ENCODE peak calls at places on chromosomes 11 and 22, in nine cellular contexts. V is MM.1S, S is HCT116, E is GM23338, F is PC-3, N is neural progenitor cell, G is OCI-LY7, K is hepatocyte, U is SK-N-SH. X is an unnamed sample.
A peak's percentile ranks its signal among the peaks of the same experiment; 100 is the strongest.

GRCh38 chr22:33922268-33922667 is 2.0 kb upstream of the LARGE1 start:
- DNase-seq in V (peak; percentile 31), S (no peak), E (peak; percentile 78), F (no peak), N (peak; percentile 90), G (peak; percentile 52), K (peak; percentile 70), U (no peak), X (peak; percentile 73)

GRCh38 chr11:14417186-14417585 is 58.2 kb upstream of the RRAS2 start:
- DNase-seq in V (no peak), S (no peak), E (no peak), F (no peak), N (no peak), G (no peak), K (no peak), U (no peak), X (peak; percentile 67)

GRCh38 chr11:113245216-113245615 is 69.2 kb upstream of the TTC12 start:
- DNase-seq in V (no peak), S (no peak), E (no peak), F (no peak), N (no peak), G (no peak), K (no peak), U (no peak), X (no peak)

GRCh38 chr22:30481711-30482110 is 9.9 kb upstream of the SEC14L3 start:
- DNase-seq in V (no peak), S (no peak), E (no peak), F (no peak), N (no peak), G (no peak), K (no peak), U (no peak), X (peak; percentile 81)

GRCh38 chr11:106503901-106504300 is 426.4 kb downstream of the AASDHPPT start:
- DNase-seq in V (no peak), S (no peak), E (no peak), F (no peak), N (no peak), G (no peak), K (peak; percentile 23), U (peak; percentile 7), X (no peak)

GRCh38 chr11:125164422-125165110 is at the start of gene PKNOX2:
- DNase-seq in V (peak; percentile 50), S (peak; percentile 3), E (peak; percentile 91), F (peak; percentile 63), N (peak; percentile 94), G (no peak), K (peak; percentile 91), U (peak; percentile 95), X (peak; percentile 87)

GRCh38 chr11:9073826-9074225 is 17.6 kb downstream of the SCUBE2 start:
- DNase-seq in V (no peak), S (no peak), E (no peak), F (no peak), N (no peak), G (no peak), K (no peak), U (no peak), X (no peak)

GRCh38 chr22:33401291-33401690 is 343.1 kb upstream of the SYN3 start:
- DNase-seq in V (no peak), S (no peak), E (no peak), F (peak; percentile 1), N (no peak), G (no peak), K (no peak), U (no peak), X (peak; percentile 71)

GRCh38 chr22:17479129-17479528 is 84.2 kb upstream of the SLC25A18 start:
- DNase-seq in V (no peak), S (no peak), E (no peak), F (no peak), N (no peak), G (no peak), K (peak; percentile 39), U (no peak), X (no peak)

GRCh38 chr22:17475318-17476212 is 87.7 kb upstream of the SLC25A18 start:
- DNase-seq in V (peak; percentile 33), S (no peak), E (peak; percentile 41), F (no peak), N (peak; percentile 85), G (peak; percentile 14), K (no peak), U (no peak), X (no peak)

GRCh38 chr22:17476838-17477237 is 86.5 kb upstream of the SLC25A18 start:
- DNase-seq in V (no peak), S (no peak), E (peak; percentile 52), F (no peak), N (no peak), G (no peak), K (no peak), U (no peak), X (no peak)

GRCh38 chr22:17481424-17481823 is 81.9 kb upstream of the SLC25A18 start:
- DNase-seq in V (no peak), S (no peak), E (no peak), F (no peak), N (no peak), G (no peak), K (no peak), U (no peak), X (no peak)

GRCh38 chr22:17477401-17477833 is 85.9 kb upstream of the SLC25A18 start:
- DNase-seq in V (no peak), S (no peak), E (peak; percentile 61), F (no peak), N (peak; percentile 18), G (no peak), K (peak; percentile 62), U (no peak), X (no peak)
- H3K4me1 ChIP-seq in V (peaks cover 9% of the 10 kb centered on the region), S (no peaks in the 10 kb centered on the region), E (peaks cover 49% of the 10 kb centered on the region), F (no peaks in the 10 kb centered on the region), N (peaks cover 52% of the 10 kb centered on the region), G (no peaks in the 10 kb centered on the region), K (peaks cover 4% of the 10 kb centered on the region), U (no peaks in the 10 kb centered on the region), X (no peaks in the 10 kb centered on the region)

GRCh38 chr11:76382209-76382608 is 1.1 kb downstream of the GVQW3 start:
- DNase-seq in V (no peak), S (no peak), E (peak; percentile 27), F (no peak), N (no peak), G (peak; percentile 70), K (no peak), U (no peak), X (peak; percentile 9)
- TF ChIP-seq EZH2phosphoT487 in V (no peak), S (no peak), E (no peak), F (no peak), N (no peak), G (no peak), K (no peak), U (no peak), X (no peak)

GRCh38 chr22:46049726-46050450 is 72.9 kb upstream of the WNT7B start:
- DNase-seq in V (no peak), S (no peak), E (no peak), F (no peak), N (no peak), G (no peak), K (no peak), U (no peak), X (no peak)

GRCh38 chr22:46051646-46052045 is 74.7 kb upstream of the WNT7B start:
- DNase-seq in V (no peak), S (no peak), E (no peak), F (no peak), N (no peak), G (no peak), K (no peak), U (no peak), X (no peak)

GRCh38 chr22:46052331-46052771 is 75.4 kb upstream of the WNT7B start:
- DNase-seq in V (no peak), S (no peak), E (no peak), F (no peak), N (no peak), G (no peak), K (no peak), U (no peak), X (peak; percentile 37)

GRCh38 chr22:46050916-46051614 is 74.1 kb upstream of the WNT7B start:
- DNase-seq in V (no peak), S (no peak), E (no peak), F (no peak), N (no peak), G (no peak), K (no peak), U (no peak), X (no peak)

DNA sequence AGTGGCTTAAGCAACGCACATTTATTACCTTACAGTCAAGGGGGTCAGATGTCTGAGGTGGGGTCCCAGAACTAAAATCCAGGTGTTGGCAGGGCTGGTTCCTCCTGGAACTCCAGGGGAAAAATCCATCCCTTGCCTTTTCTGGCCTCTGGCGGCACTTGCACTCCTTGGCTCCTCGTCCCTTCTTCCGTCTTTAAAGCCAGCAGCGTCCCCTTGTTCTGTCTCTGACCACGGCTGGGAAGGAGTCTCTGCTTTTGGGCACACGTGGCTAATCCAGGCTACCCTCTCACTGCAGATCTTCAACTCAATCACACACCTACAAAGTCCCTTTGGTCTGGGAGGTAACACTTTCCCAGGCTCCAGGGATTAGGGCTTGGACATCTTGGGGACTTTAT is 73.5 kb upstream of the WNT7B start:
- DNase-seq in V (no peak), S (no peak), E (no peak), F (no peak), N (no peak), G (no peak), K (no peak), U (no peak), X (no peak)
- H3K4me1 ChIP-seq in V (peaks cover 16% of the 10 kb centered on the region), S (peaks cover 18% of the 10 kb centered on the region), E (no peaks in the 10 kb centered on the region), F (peaks cover 39% of the 10 kb centered on the region), N (no peaks in the 10 kb centered on the region), G (peaks cover 30% of the 10 kb centered on the region), K (peaks cover 8% of the 10 kb centered on the region), U (peaks cover 31% of the 10 kb centered on the region), X (peaks cover 44% of the 10 kb centered on the region)

GRCh38 chr11:61699737-61700160 is 19.6 kb downstream of the DAGLA start:
- DNase-seq in V (no peak), S (no peak), E (no peak), F (peak; percentile 82), N (no peak), G (no peak), K (peak; percentile 58), U (no peak), X (no peak)
- TF ChIP-seq EZH2phosphoT487 in V (no peak), S (no peak), E (no peak), F (no peak), N (no peak), G (no peak), K (no peak), U (no peak), X (no peak)

GRCh38 chr22:37431811-37432707 is 4.8 kb upstream of the ELFN2 start:
- DNase-seq in V (no peak), S (peak; percentile 89), E (no peak), F (peak; percentile 97), N (no peak), G (no peak), K (peak; percentile 75), U (no peak), X (peak; percentile 95)
- H3K4me1 ChIP-seq in V (no peaks in the 10 kb centered on the region), S (peaks cover 55% of the 10 kb centered on the region), E (peaks cover 5% of the 10 kb centered on the region), F (peaks cover 30% of the 10 kb centered on the region), N (peaks cover 9% of the 10 kb centered on the region), G (no peaks in the 10 kb centered on the region), K (peaks cover 5% of the 10 kb centered on the region), U (peaks cover 1% of the 10 kb centered on the region), X (peaks cover 12% of the 10 kb centered on the region)

X was measured in GM23248.